ENCODE peak calls at places on chromosomes 3 and 15, in five cellular contexts. One of them, this sample, is unnamed.

GRCh38 chr3:182248349-182248880 is 536.7 kb downstream of the SOX2 start:
- DNase-seq in H1: no peak
- DNase-seq in neuronal stem cell: no peak
- DNase-seq in IMR-90: no peak
- DNase-seq in trophoblast cell: peak
- DNase-seq in this sample: no peak

GRCh38 chr15:37122703-37123102 is 22.4 kb upstream of the MEIS2 start:
- DNase-seq in H1: no peak
- DNase-seq in neuronal stem cell: no peak
- DNase-seq in IMR-90: no peak
- DNase-seq in trophoblast cell: no peak
- DNase-seq in this sample: no peak

GRCh38 chr3:190070623-190071347 is 49.9 kb downstream of the P3H2 start:
- DNase-seq in H1: no peak
- DNase-seq in neuronal stem cell: no peak
- DNase-seq in IMR-90: peak
- DNase-seq in trophoblast cell: peak
- DNase-seq in this sample: no peak

GRCh38 chr3:105866656-105867653 is 1.9 kb downstream of the CBLB start:
- DNase-seq in H1: no peak
- DNase-seq in neuronal stem cell: no peak
- DNase-seq in IMR-90: peak
- DNase-seq in trophoblast cell: peak
- DNase-seq in this sample: peak

GRCh38 chr3:139418144-139418543 is 28.7 kb upstream of the COPB2 start:
- DNase-seq in H1: no peak
- DNase-seq in neuronal stem cell: no peak
- DNase-seq in IMR-90: no peak
- DNase-seq in trophoblast cell: no peak
- DNase-seq in this sample: no peak

GRCh38 chr3:105593315-105593714 is 226.6 kb downstream of the ALCAM start:
- DNase-seq in H1: no peak
- DNase-seq in neuronal stem cell: no peak
- DNase-seq in IMR-90: no peak
- DNase-seq in trophoblast cell: no peak
- DNase-seq in this sample: no peak

GRCh38 chr3:152835311-152836102 is 576 bp downstream of the P2RY1 start:
- DNase-seq in H1: no peak
- DNase-seq in neuronal stem cell: peak
- DNase-seq in IMR-90: peak
- DNase-seq in trophoblast cell: peak
- DNase-seq in this sample: peak

GRCh38 chr3:149010504-149010951 is 19.2 kb downstream of the GYG1 start:
- DNase-seq in H1: no peak
- DNase-seq in neuronal stem cell: no peak
- DNase-seq in IMR-90: peak
- DNase-seq in trophoblast cell: no peak
- DNase-seq in this sample: peak

GRCh38 chr15:79218588-79219200 is 63.8 kb upstream of the ANKRD34C start:
- DNase-seq in H1: no peak
- DNase-seq in neuronal stem cell: no peak
- DNase-seq in IMR-90: peak
- DNase-seq in trophoblast cell: peak
- DNase-seq in this sample: peak

GRCh38 chr3:152071924-152072323 is 196.8 kb upstream of the MBNL1 start:
- DNase-seq in H1: no peak
- DNase-seq in neuronal stem cell: no peak
- DNase-seq in IMR-90: peak
- DNase-seq in trophoblast cell: peak
- DNase-seq in this sample: peak

GRCh38 chr15:25738171-25738792 is 124.8 kb downstream of the ATP10A start:
- DNase-seq in H1: no peak
- DNase-seq in neuronal stem cell: no peak
- DNase-seq in IMR-90: peak
- DNase-seq in trophoblast cell: no peak
- DNase-seq in this sample: no peak

GRCh38 chr15:65846120-65846519 is 23.2 kb upstream of the RAB11A start:
- DNase-seq in H1: no peak
- DNase-seq in neuronal stem cell: no peak
- DNase-seq in IMR-90: no peak
- DNase-seq in trophoblast cell: no peak
- DNase-seq in this sample: no peak

GRCh38 chr15:47794266-47794914 is 77.1 kb downstream of the SEMA6D start:
- DNase-seq in H1: no peak
- DNase-seq in neuronal stem cell: no peak
- DNase-seq in IMR-90: no peak
- DNase-seq in trophoblast cell: no peak
- DNase-seq in this sample: no peak

GRCh38 chr15:48592929-48593328 is 52.6 kb downstream of the FBN1 start:
- DNase-seq in H1: no peak
- DNase-seq in neuronal stem cell: no peak
- DNase-seq in IMR-90: no peak
- DNase-seq in trophoblast cell: no peak
- DNase-seq in this sample: no peak

GRCh38 chr3:179558742-179559364 is 3.9 kb upstream of the ACTL6A start:
- DNase-seq in H1: no peak
- DNase-seq in neuronal stem cell: peak
- DNase-seq in IMR-90: peak
- DNase-seq in trophoblast cell: peak
- DNase-seq in this sample: peak

GRCh38 chr3:188719545-188719944 is 452.2 kb upstream of the TPRG1 start:
- DNase-seq in H1: no peak
- DNase-seq in neuronal stem cell: no peak
- DNase-seq in IMR-90: no peak
- DNase-seq in trophoblast cell: no peak
- DNase-seq in this sample: no peak

GRCh38 chr3:187626581-187626980 is 43.6 kb downstream of the SST start:
- DNase-seq in H1: no peak
- DNase-seq in neuronal stem cell: no peak
- DNase-seq in IMR-90: no peak
- DNase-seq in trophoblast cell: peak
- DNase-seq in this sample: peak

GRCh38 chr3:97278506-97278905 is 464.1 kb downstream of the EPHA6 start:
- DNase-seq in H1: no peak
- DNase-seq in neuronal stem cell: no peak
- DNase-seq in IMR-90: no peak
- DNase-seq in trophoblast cell: no peak
- DNase-seq in this sample: no peak

GRCh38 chr15:57364282-57365007 is 11.9 kb upstream of the CGNL1 start:
- DNase-seq in H1: no peak
- DNase-seq in neuronal stem cell: no peak
- DNase-seq in IMR-90: peak
- DNase-seq in trophoblast cell: no peak
- DNase-seq in this sample: peak

GRCh38 chr3:47310391-47310790 is 27.6 kb downstream of the KLHL18 start:
- DNase-seq in H1: no peak
- DNase-seq in neuronal stem cell: no peak
- DNase-seq in IMR-90: no peak
- DNase-seq in trophoblast cell: no peak
- DNase-seq in this sample: no peak

GRCh38 chr15:80984856-80985255 is 4.8 kb downstream of the MESD start:
- DNase-seq in H1: no peak
- DNase-seq in neuronal stem cell: no peak
- DNase-seq in IMR-90: no peak
- DNase-seq in trophoblast cell: peak
- DNase-seq in this sample: no peak

GRCh38 chr3:193730976-193731375 is 138.0 kb downstream of the OPA1 start:
- DNase-seq in H1: no peak
- DNase-seq in neuronal stem cell: no peak
- DNase-seq in IMR-90: no peak
- DNase-seq in trophoblast cell: no peak
- DNase-seq in this sample: no peak

GRCh38 chr3:126267169-126267975 is 87.0 kb upstream of the ALDH1L1 start:
- DNase-seq in H1: peak
- DNase-seq in neuronal stem cell: peak
- DNase-seq in IMR-90: peak
- DNase-seq in trophoblast cell: peak
- DNase-seq in this sample: peak
- H4K91ac ChIP-seq in H1: peak
- H4K91ac ChIP-seq in neuronal stem cell: peak
- H4K91ac ChIP-seq in IMR-90: peak
- H4K91ac ChIP-seq in trophoblast cell: peak
- H4K91ac ChIP-seq in this sample: peak

GRCh38 chr3:112640864-112641751 is at the start of gene CCDC80:
- DNase-seq in H1: no peak
- DNase-seq in neuronal stem cell: no peak
- DNase-seq in IMR-90: peak
- DNase-seq in trophoblast cell: peak
- DNase-seq in this sample: peak
- H3K4me3 ChIP-seq in H1: no peak
- H3K4me3 ChIP-seq in neuronal stem cell: no peak
- H3K4me3 ChIP-seq in IMR-90: peak
- H3K4me3 ChIP-seq in trophoblast cell: peak
- H3K4me3 ChIP-seq in this sample: peak

GRCh38 chr3:30457081-30457480 is 149.3 kb upstream of the TGFBR2 start:
- DNase-seq in H1: no peak
- DNase-seq in neuronal stem cell: no peak
- DNase-seq in IMR-90: no peak
- DNase-seq in trophoblast cell: no peak
- DNase-seq in this sample: no peak

GRCh38 chr3:30454636-30455035 is 151.8 kb upstream of the TGFBR2 start:
- DNase-seq in H1: no peak
- DNase-seq in neuronal stem cell: no peak
- DNase-seq in IMR-90: no peak
- DNase-seq in trophoblast cell: no peak
- DNase-seq in this sample: no peak

GRCh38 chr3:30455840-30456239 is 150.6 kb upstream of the TGFBR2 start:
- DNase-seq in H1: no peak
- DNase-seq in neuronal stem cell: no peak
- DNase-seq in IMR-90: no peak
- DNase-seq in trophoblast cell: no peak
- DNase-seq in this sample: no peak

GRCh38 chr3:30458376-30458775 is 148.0 kb upstream of the TGFBR2 start:
- DNase-seq in H1: no peak
- DNase-seq in neuronal stem cell: no peak
- DNase-seq in IMR-90: no peak
- DNase-seq in trophoblast cell: no peak
- DNase-seq in this sample: no peak

GRCh38 chr3:30456263-30456662 is 150.1 kb upstream of the TGFBR2 start:
- DNase-seq in H1: no peak
- DNase-seq in neuronal stem cell: no peak
- DNase-seq in IMR-90: no peak
- DNase-seq in trophoblast cell: no peak
- DNase-seq in this sample: no peak
- H3K27ac ChIP-seq in H1: no peak
- H3K27ac ChIP-seq in neuronal stem cell: no peak
- H3K27ac ChIP-seq in IMR-90: no peak
- H3K27ac ChIP-seq in trophoblast cell: no peak
- H3K27ac ChIP-seq in this sample: no peak

GRCh38 chr15:92647467-92648163 is 8.0 kb downstream of the FAM174B start:
- DNase-seq in H1: peak
- DNase-seq in neuronal stem cell: no peak
- DNase-seq in IMR-90: no peak
- DNase-seq in trophoblast cell: no peak
- DNase-seq in this sample: no peak
- H4K91ac ChIP-seq in H1: peak
- H4K91ac ChIP-seq in neuronal stem cell: no peak
- H4K91ac ChIP-seq in IMR-90: no peak
- H4K91ac ChIP-seq in trophoblast cell: no peak
- H4K91ac ChIP-seq in this sample: no peak

This sample was measured in mesenchymal stem cell.